ENCODE peak calls at places on chromosomes 11 and 22, in eight cellular contexts. Z is immature natural killer cell; E is stimulated activated CD4-positive, alpha-beta T cell treated with anti-CD3 and anti-CD28 coated beads, Interleukin-15, amount 100 ng/mL, for 24 hours; N is NCI-H1092; F is amniotic epithelial cell; D is GM04504; J is AG04450; A is AG20443. V is an unnamed sample.

GRCh38 chr22:25745341-25746011 is 3.5 kb downstream of the MYO18B start:
- DNase-seq in Z (no peak), E (peak; percentile 39), N (no peak), F (peak; percentile 96), D (peak; percentile 20), J (no peak), A (peak; percentile 63), V (no peak)

GRCh38 chr22:23685205-23685784 is 5.5 kb upstream of the RGL4 start:
- DNase-seq in Z (no peak), E (no peak), N (no peak), F (peak; percentile 27), D (no peak), J (no peak), A (peak; percentile 63), V (no peak)

GRCh38 chr11:40338739-40339138 is 1120.7 kb downstream of the LRRC4C start:
- DNase-seq in Z (no peak), E (no peak), N (no peak), F (peak; percentile 32), D (peak; percentile 20), J (peak; percentile 11), A (no peak), V (no peak)

GRCh38 chr11:31827458-31828206 is 16.5 kb upstream of the PAX6 start:
- DNase-seq in Z (no peak), E (no peak), N (no peak), F (no peak), D (no peak), J (peak; percentile 34), A (peak; percentile 24), V (no peak)

GRCh38 chr11:65829459-65829858 is 4.3 kb upstream of the SNX32 start:
- DNase-seq in Z (no peak), E (no peak), N (no peak), F (no peak), D (no peak), J (no peak), A (no peak), V (no peak)

GRCh38 chr11:112381578-112381977 is 120.9 kb upstream of the PLET1 start:
- DNase-seq in Z (no peak), E (no peak), N (no peak), F (no peak), D (no peak), J (no peak), A (no peak), V (no peak)

GRCh38 chr11:12066799-12067508 is 43.4 kb upstream of the MICAL2 start:
- DNase-seq in Z (no peak), E (no peak), N (peak; percentile 43), F (peak; percentile 82), D (peak; percentile 93), J (no peak), A (peak; percentile 43), V (no peak)

GRCh38 chr11:128260398-128260797 is 327.0 kb downstream of the ETS1 start:
- DNase-seq in Z (no peak), E (no peak), N (no peak), F (no peak), D (no peak), J (no peak), A (no peak), V (no peak)

GRCh38 chr11:102192349-102193066 is 82.3 kb downstream of the YAP1 start:
- DNase-seq in Z (no peak), E (no peak), N (no peak), F (peak; percentile 70), D (no peak), J (no peak), A (no peak), V (no peak)

GRCh38 chr22:44425356-44425755 is 72.7 kb downstream of the RTL6 start:
- DNase-seq in Z (no peak), E (no peak), N (no peak), F (no peak), D (no peak), J (peak; percentile 20), A (no peak), V (no peak)

GRCh38 chr22:19591568-19591967 is 67.4 kb upstream of the CLDN5 start:
- DNase-seq in Z (no peak), E (no peak), N (no peak), F (no peak), D (no peak), J (no peak), A (no peak), V (no peak)

GRCh38 chr11:44894217-44894617 is 56.5 kb downstream of the TP53I11 start:
- DNase-seq in Z (peak; percentile 41), E (peak; percentile 77), N (peak; percentile 66), F (peak; percentile 50), D (no peak), J (peak; percentile 53), A (peak; percentile 91), V (peak; percentile 24)

GRCh38 chr22:49812838-49813237 is 14.8 kb downstream of the BRD1 start:
- DNase-seq in Z (no peak), E (no peak), N (no peak), F (peak; percentile 21), D (no peak), J (no peak), A (peak; percentile 69), V (no peak)

GRCh38 chr11:77062924-77063323 is 3.8 kb upstream of the CAPN5 start:
- DNase-seq in Z (no peak), E (no peak), N (no peak), F (no peak), D (no peak), J (no peak), A (no peak), V (no peak)

GRCh38 chr11:1656670-1657069 is 27.1 kb downstream of the KRTAP5-5 start:
- DNase-seq in Z (no peak), E (no peak), N (no peak), F (no peak), D (no peak), J (no peak), A (no peak), V (no peak)

GRCh38 chr11:96198466-96198808 is 144.6 kb downstream of the MAML2 start:
- DNase-seq in Z (no peak), E (no peak), N (no peak), F (no peak), D (no peak), J (no peak), A (no peak), V (no peak)

GRCh38 chr11:58577441-58578135 is 1.3 kb upstream of the ZFP91 start:
- DNase-seq in Z (peak; percentile 83), E (peak; percentile 83), N (peak; percentile 46), F (peak; percentile 90), D (peak; percentile 67), J (peak; percentile 77), A (peak; percentile 30), V (peak; percentile 49)

GRCh38 chr22:37658133-37659065 is at the start of gene PDXP:
- DNase-seq in Z (peak; percentile 99), E (peak; percentile 99), N (peak; percentile 99), F (peak; percentile 100), D (peak; percentile 100), J (peak; percentile 100), A (peak; percentile 97), V (peak; percentile 99)

GRCh38 chr11:45026835-45027234 is 76.2 kb upstream of the TP53I11 start:
- DNase-seq in Z (no peak), E (no peak), N (peak; percentile 80), F (no peak), D (no peak), J (no peak), A (no peak), V (no peak)

GRCh38 chr11:612201-612960 is 3.4 kb downstream of the IRF7 start:
- DNase-seq in Z (no peak), E (no peak), N (no peak), F (peak; percentile 30), D (no peak), J (no peak), A (peak; percentile 42), V (no peak)

GRCh38 chr22:30045901-30046715 is 34.2 kb upstream of the HORMAD2 start:
- DNase-seq in Z (no peak), E (no peak), N (no peak), F (no peak), D (no peak), J (no peak), A (no peak), V (no peak)

GRCh38 chr11:33682019-33682418 is 18.6 kb downstream of the C11orf91 start:
- DNase-seq in Z (no peak), E (no peak), N (no peak), F (no peak), D (no peak), J (no peak), A (no peak), V (no peak)

GRCh38 chr11:46364791-46365190 is 16.7 kb upstream of the MDK start:
- DNase-seq in Z (no peak), E (no peak), N (no peak), F (no peak), D (no peak), J (no peak), A (no peak), V (no peak)

GRCh38 chr22:36740716-36741115 is 35.2 kb downstream of the IFT27 start:
- DNase-seq in Z (no peak), E (no peak), N (no peak), F (no peak), D (no peak), J (no peak), A (no peak), V (no peak)

GRCh38 chr22:28923826-28924732 is 40.7 kb downstream of the ZNRF3 start:
- DNase-seq in Z (no peak), E (no peak), N (peak; percentile 76), F (no peak), D (no peak), J (no peak), A (no peak), V (peak; percentile 83)

GRCh38 chr22:45864959-45865496 is 111.9 kb downstream of the WNT7B start:
- DNase-seq in Z (no peak), E (no peak), N (no peak), F (no peak), D (no peak), J (no peak), A (no peak), V (no peak)

GRCh38 chr11:69292221-69292648 is 1.7 kb upstream of the MYEOV start:
- DNase-seq in Z (peak; percentile 51), E (peak; percentile 62), N (no peak), F (peak; percentile 24), D (no peak), J (no peak), A (peak; percentile 42), V (no peak)

GRCh38 chr22:25407226-25407858 is 157.1 kb upstream of the GRK3 start:
- DNase-seq in Z (no peak), E (no peak), N (no peak), F (no peak), D (no peak), J (no peak), A (no peak), V (no peak)

GRCh38 chr11:96113100-96113710 is 189.3 kb upstream of the MTMR2 start:
- DNase-seq in Z (no peak), E (no peak), N (no peak), F (peak; percentile 65), D (no peak), J (no peak), A (peak; percentile 58), V (no peak)

GRCh38 chr11:46731545-46731944 is 12.5 kb downstream of the F2 start:
- DNase-seq in Z (no peak), E (no peak), N (no peak), F (no peak), D (no peak), J (no peak), A (no peak), V (no peak)

V was measured in SHP77 treated with DMSO at 0.1 percent for 48 hours.